ENCODE peak calls at places on chromosome 7, in six cellular contexts. H, B, Z, K, J and S are unnamed samples.

GRCh38 chr7:158324397-158325360 is 262.9 kb downstream of the PTPRN2 start:
- DNase-seq in H (no peak), B (no peak), Z (no peak), K (no peak), J (no peak), S (no peak)

GRCh38 chr7:23333671-23334246 is 34.6 kb downstream of the MALSU1 start:
- DNase-seq in H (peak; percentile 76), B (peak; percentile 62), Z (no peak), K (no peak), J (no peak), S (no peak)

GRCh38 chr7:155885162-155886160 is 73.2 kb upstream of the SHH start:
- DNase-seq in H (peak; percentile 81), B (peak; percentile 40), Z (no peak), K (no peak), J (no peak), S (no peak)

GRCh38 chr7:70030745-70031144 is 432.5 kb downstream of the AUTS2 start:
- DNase-seq in H (no peak), B (no peak), Z (no peak), K (no peak), J (no peak), S (no peak)

GRCh38 chr7:152528612-152529011 is 92.8 kb upstream of the KMT2C start:
- DNase-seq in H (no peak), B (no peak), Z (no peak), K (no peak), J (no peak), S (no peak)

GRCh38 chr7:135721198-135721820 is 6.7 kb downstream of the SLC13A4 start:
- DNase-seq in H (no peak), B (no peak), Z (no peak), K (no peak), J (no peak), S (no peak)

GRCh38 chr7:141272417-141272816 is 198.6 kb downstream of the TMEM178B start:
- DNase-seq in H (no peak), B (no peak), Z (no peak), K (no peak), J (no peak), S (no peak)

GRCh38 chr7:43212921-43213320 is 100.5 kb downstream of the HECW1 start:
- DNase-seq in H (no peak), B (no peak), Z (no peak), K (no peak), J (no peak), S (no peak)

GRCh38 chr7:90952649-90952991 is 311.6 kb upstream of the FZD1 start:
- DNase-seq in H (no peak), B (no peak), Z (no peak), K (no peak), J (no peak), S (no peak)

GRCh38 chr7:132560825-132561529 is 15.3 kb downstream of the PLXNA4 start:
- DNase-seq in H (no peak), B (no peak), Z (no peak), K (no peak), J (no peak), S (no peak)

GRCh38 chr7:126210707-126211106 is 1042.0 kb downstream of the GRM8 start:
- DNase-seq in H (no peak), B (no peak), Z (no peak), K (no peak), J (peak; percentile 11), S (no peak)

GRCh38 chr7:2947381-2947780 is 96.3 kb downstream of the CARD11 start:
- DNase-seq in H (no peak), B (no peak), Z (no peak), K (no peak), J (no peak), S (no peak)

GRCh38 chr7:10802526-10802925 is 171.1 kb upstream of the PHF14 start:
- DNase-seq in H (no peak), B (no peak), Z (no peak), K (no peak), J (no peak), S (no peak)

GRCh38 chr7:141976524-141977245 is 3.1 kb upstream of the TAS2R38 start:
- DNase-seq in H (no peak), B (no peak), Z (no peak), K (no peak), J (no peak), S (no peak)

GRCh38 chr7:32890010-32890552 is 1.5 kb downstream of the KBTBD2 start:
- DNase-seq in H (peak; percentile 83), B (no peak), Z (peak; percentile 52), K (no peak), J (no peak), S (peak; percentile 68)

GRCh38 chr7:35624299-35625186 is 70.4 kb downstream of the HERPUD2 start:
- DNase-seq in H (peak; percentile 49), B (peak; percentile 63), Z (peak; percentile 31), K (peak; percentile 71), J (no peak), S (peak; percentile 72)

GRCh38 chr7:11415101-11415500 is 416.9 kb downstream of the THSD7A start:
- DNase-seq in H (no peak), B (no peak), Z (no peak), K (no peak), J (no peak), S (no peak)

GRCh38 chr7:115477193-115477651 is 553.3 kb downstream of the TFEC start:
- DNase-seq in H (no peak), B (no peak), Z (no peak), K (no peak), J (no peak), S (no peak)

GRCh38 chr7:94396044-94396443 is 1.3 kb downstream of the COL1A2 start:
- DNase-seq in H (no peak), B (no peak), Z (no peak), K (peak; percentile 50), J (no peak), S (no peak)

GRCh38 chr7:68720722-68721121 is 877.6 kb upstream of the AUTS2 start:
- DNase-seq in H (no peak), B (no peak), Z (no peak), K (no peak), J (no peak), S (peak; percentile 18)

GRCh38 chr7:155921804-155922506 is 109.7 kb upstream of the SHH start:
- DNase-seq in H (no peak), B (no peak), Z (no peak), K (no peak), J (no peak), S (no peak)

GRCh38 chr7:39526676-39527075 is 39.5 kb upstream of the YAE1 start:
- DNase-seq in H (no peak), B (no peak), Z (no peak), K (no peak), J (no peak), S (no peak)

GRCh38 chr7:47535033-47535703 is 46.7 kb downstream of the TNS3 start:
- DNase-seq in H (no peak), B (no peak), Z (peak; percentile 87), K (no peak), J (no peak), S (no peak)
- TF ChIP-seq CTCF in H (no peak), B (no peak), Z (no peak), K (no peak), J (no peak), S (no peak)

DNA sequence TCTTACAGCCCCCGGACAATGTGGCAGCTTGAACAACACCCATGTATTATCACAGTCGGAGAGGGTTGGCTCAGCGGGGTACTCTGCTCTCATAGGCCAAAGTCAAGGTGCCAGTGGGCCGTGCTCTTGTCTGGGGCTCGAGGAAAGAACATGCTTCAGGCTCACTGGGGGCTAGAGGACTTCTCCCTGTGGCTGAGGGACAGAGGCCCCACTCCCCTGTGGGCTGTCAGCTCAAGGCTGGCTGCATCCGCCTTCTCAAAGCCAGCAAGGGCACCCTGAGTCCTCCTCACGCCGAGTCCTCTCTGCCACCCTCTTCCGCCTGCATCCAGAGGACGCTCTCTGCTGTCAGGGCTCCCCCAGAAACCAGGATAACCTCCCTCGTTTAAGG is 60.3 kb upstream of the FAM20C start:
- DNase-seq in H (no peak), B (no peak), Z (no peak), K (no peak), J (no peak), S (no peak)
- TF ChIP-seq MYC in H (no peak), B (no peak), Z (no peak), K (no peak), J (no peak), S (no peak)

GRCh38 chr7:19984231-19984632 is 210.8 kb upstream of the TMEM196 start:
- DNase-seq in H (no peak), B (no peak), Z (no peak), K (no peak), J (no peak), S (peak; percentile 19)
- TF ChIP-seq CTCF in H (no peak), B (no peak), Z (no peak), K (no peak), J (no peak), S (no peak)

DNA sequence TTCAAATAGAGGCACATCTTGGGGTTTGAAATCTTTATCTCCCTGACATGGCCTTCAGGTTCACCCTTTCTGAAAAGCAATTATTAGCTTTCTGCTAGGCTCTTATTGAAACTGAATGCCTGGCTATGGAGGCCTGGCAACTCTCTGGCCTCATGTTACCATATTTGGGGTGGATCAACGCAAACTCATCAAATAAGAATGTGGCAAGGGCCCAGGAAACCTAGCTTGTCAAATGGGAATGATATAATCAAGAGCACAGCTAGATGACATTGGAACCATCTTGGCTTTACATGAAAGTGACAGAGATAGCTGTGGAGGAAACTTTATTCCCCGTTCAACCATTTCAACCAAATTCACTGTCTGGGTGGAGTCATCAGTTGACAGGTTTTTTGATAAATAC is 202.8 kb upstream of the SMIM30 start:
- DNase-seq in H (no peak), B (no peak), Z (no peak), K (no peak), J (no peak), S (no peak)
- TF ChIP-seq MYC in H (no peak), B (no peak), Z (no peak), K (no peak), J (no peak), S (no peak)

GRCh38 chr7:47361229-47361628 is 220.7 kb downstream of the TNS3 start:
- DNase-seq in H (no peak), B (no peak), Z (no peak), K (no peak), J (no peak), S (no peak)

GRCh38 chr7:47360301-47360900 is 221.5 kb downstream of the TNS3 start:
- DNase-seq in H (no peak), B (no peak), Z (no peak), K (no peak), J (no peak), S (no peak)

GRCh38 chr7:47366211-47366610 is 215.7 kb downstream of the TNS3 start:
- DNase-seq in H (no peak), B (no peak), Z (no peak), K (no peak), J (no peak), S (no peak)

GRCh38 chr7:47361746-47362215 is 220.1 kb downstream of the TNS3 start:
- DNase-seq in H (no peak), B (no peak), Z (no peak), K (no peak), J (peak; percentile 12), S (no peak)

DNA sequence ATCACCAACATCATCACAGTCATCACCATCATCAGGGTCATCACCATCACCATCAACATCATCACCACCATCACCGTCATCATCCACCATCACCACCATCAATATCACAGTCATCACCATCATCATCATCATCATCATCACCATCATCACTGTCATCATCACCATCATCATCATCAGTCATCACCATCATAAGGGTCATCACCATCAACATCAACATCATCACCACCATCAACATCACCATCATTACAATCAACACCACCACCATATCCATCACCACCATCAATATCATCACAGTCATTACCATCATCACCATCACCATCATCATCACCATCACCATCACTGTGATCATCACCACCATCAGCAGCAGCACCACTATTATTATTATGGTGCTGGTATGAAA is 218.9 kb downstream of the TNS3 start:
- DNase-seq in H (no peak), B (no peak), Z (no peak), K (no peak), J (no peak), S (no peak)
- TF ChIP-seq CTCF in H (no peak), B (no peak), Z (no peak), K (no peak), J (no peak), S (no peak)